ENCODE peak calls at places on chromosome 17, in ten cellular contexts. A is hypothalamus; W is NCI-H1092; B is NCI-H1417; G is adipocyte; H is myocyte; I is nephron progenitor cell; R is cardiac muscle cell; L is stimulated activated CD8-positive, alpha-beta memory T cell treated with anti-CD3 and anti-CD28 coated beads, Interleukin-7, amount 100 ng/mL, for 1 hour; S is omental fat pad. U is an unnamed sample.
A peak's percentile ranks its signal among the peaks of the same experiment; 100 is the strongest.

GRCh38 chr17:17467720-17468119 is 9.1 kb upstream of the MED9 start:
- DNase-seq in H (peak; percentile 80), W (no peak), R (no peak), G (no peak), B (no peak), L (no peak), S (no peak), I (no peak), A (no peak), U (no peak)

GRCh38 chr17:81566461-81567126 is 14.4 kb upstream of the FAAP100 start:
- DNase-seq in S (peak; percentile 65), B (peak; percentile 75), I (no peak), W (peak; percentile 84), R (no peak), L (no peak), G (peak; percentile 95), A (no peak), H (peak; percentile 95), U (no peak)

GRCh38 chr17:18319604-18320256 is 4.6 kb downstream of the SMCR8 start:
- DNase-seq in A (no peak), S (no peak), H (peak; percentile 25), I (peak; percentile 53), L (no peak), G (peak; percentile 70), B (peak; percentile 36), R (peak; percentile 69), W (no peak), U (no peak)

GRCh38 chr17:39908789-39909352 is 9.6 kb downstream of the GSDMB start:
- DNase-seq in H (no peak), B (no peak), W (no peak), I (no peak), L (no peak), S (no peak), R (no peak), G (no peak), A (no peak), U (no peak)

GRCh38 chr17:7587420-7587786 is 2.5 kb downstream of the SOX15 start:
- DNase-seq in H (peak; percentile 98), G (peak; percentile 82), A (no peak), S (no peak), L (no peak), W (no peak), B (no peak), I (no peak), R (no peak), U (no peak)

GRCh38 chr17:33494156-33494555 is 201.1 kb upstream of the ASIC2 start:
- DNase-seq in A (no peak), G (no peak), L (no peak), B (no peak), W (no peak), I (peak; percentile 4), H (no peak), R (no peak), S (no peak), U (no peak)

GRCh38 chr17:57458718-57459285 is 202.5 kb downstream of the MSI2 start:
- DNase-seq in I (no peak), R (no peak), A (no peak), S (no peak), W (no peak), H (no peak), B (peak; percentile 70), G (no peak), L (no peak), U (no peak)

GRCh38 chr17:2468270-2468669 is 43.4 kb downstream of the METTL16 start:
- DNase-seq in I (no peak), H (no peak), B (no peak), L (no peak), R (no peak), A (no peak), S (no peak), G (no peak), W (no peak), U (no peak)

GRCh38 chr17:61118871-61119270 is 280.8 kb upstream of the TBX2 start:
- DNase-seq in G (no peak), A (no peak), I (no peak), L (no peak), S (no peak), R (no peak), B (peak; percentile 4), W (no peak), H (no peak), U (no peak)

GRCh38 chr17:65885484-65885883 is 306.4 kb downstream of the CEP112 start:
- DNase-seq in R (no peak), B (no peak), L (no peak), A (no peak), S (no peak), W (no peak), I (no peak), G (peak; percentile 2), H (no peak), U (no peak)

GRCh38 chr17:62827722-62828498 is 19.8 kb upstream of the MARCHF10 start:
- DNase-seq in A (no peak), H (no peak), L (no peak), I (no peak), G (peak; percentile 30), W (no peak), S (no peak), R (no peak), B (peak; percentile 17), U (no peak)

GRCh38 chr17:77437747-77438146 is 297.0 kb downstream of the SEC14L1 start:
- DNase-seq in H (no peak), G (no peak), I (no peak), B (no peak), A (no peak), R (no peak), L (no peak), W (no peak), S (no peak), U (no peak)

GRCh38 chr17:56819431-56820145 is 14.1 kb downstream of the C17orf67 start:
- DNase-seq in G (peak; percentile 87), H (peak; percentile 78), I (peak; percentile 76), W (peak; percentile 70), B (peak; percentile 87), L (no peak), A (no peak), R (peak; percentile 82), S (peak; percentile 51), U (peak; percentile 40)

GRCh38 chr17:511001-511690 is 158.5 kb upstream of the RPH3AL start:
- DNase-seq in R (no peak), A (no peak), B (no peak), W (no peak), I (no peak), G (peak; percentile 74), S (no peak), H (peak; percentile 90), L (no peak), U (no peak)

GRCh38 chr17:55161935-55162555 is 102.7 kb upstream of the HLF start:
- DNase-seq in A (no peak), R (no peak), W (no peak), H (peak; percentile 44), L (no peak), B (peak; percentile 7), S (no peak), I (no peak), G (peak; percentile 65), U (no peak)

GRCh38 chr17:59355695-59356323 is 24.4 kb downstream of the YPEL2 start:
- DNase-seq in B (no peak), G (no peak), H (no peak), W (no peak), L (no peak), I (no peak), S (no peak), R (no peak), A (no peak), U (no peak)

GRCh38 chr17:68794636-68795503 is 160.3 kb downstream of the ABCA8 start:
- DNase-seq in L (no peak), A (no peak), G (peak; percentile 70), I (no peak), W (no peak), H (peak; percentile 57), R (no peak), B (no peak), S (no peak), U (no peak)

GRCh38 chr17:45171338-45172231 is 9.9 kb downstream of the HEXIM2 start:
- DNase-seq in A (no peak), W (no peak), L (no peak), H (peak; percentile 99), G (peak; percentile 26), B (no peak), S (no peak), R (peak; percentile 54), I (peak; percentile 52), U (no peak)

GRCh38 chr17:72295916-72296315 is 175.1 kb downstream of the SOX9 start:
- DNase-seq in I (no peak), R (no peak), S (no peak), G (no peak), B (no peak), A (no peak), L (no peak), H (no peak), W (no peak), U (no peak)

GRCh38 chr17:5793899-5794298 is 209.6 kb upstream of the NLRP1 start:
- DNase-seq in W (no peak), S (no peak), I (no peak), G (no peak), L (no peak), A (no peak), B (peak; percentile 5), H (peak; percentile 45), R (peak; percentile 51), U (no peak)

GRCh38 chr17:55742272-55743102 is 8.4 kb upstream of the PCTP start:
- DNase-seq in A (no peak), L (no peak), G (no peak), R (no peak), H (no peak), I (no peak), W (no peak), B (no peak), S (no peak), U (no peak)

GRCh38 chr17:34580685-34581445 is 1.5 kb downstream of the TMEM132E start:
- DNase-seq in H (no peak), I (peak; percentile 53), W (no peak), L (no peak), A (no peak), B (peak; percentile 58), S (no peak), G (peak; percentile 28), R (peak; percentile 36), U (no peak)

GRCh38 chr17:22484826-22485225 is 792.5 kb downstream of the KCNJ18 start:
- DNase-seq in G (no peak), W (no peak), S (no peak), R (no peak), L (no peak), B (no peak), H (no peak), I (no peak), A (no peak), U (no peak)

GRCh38 chr17:4101127-4101798 is 41.6 kb downstream of the ZZEF1 start:
- DNase-seq in L (no peak), H (no peak), B (no peak), W (no peak), A (no peak), R (no peak), I (no peak), G (no peak), S (no peak), U (no peak)

GRCh38 chr17:4436846-4437245 is 3.1 kb downstream of the SPNS3 start:
- DNase-seq in B (no peak), I (no peak), L (no peak), G (no peak), H (no peak), A (no peak), R (no peak), W (no peak), S (no peak), U (no peak)

GRCh38 chr17:40309031-40309937 is at the start of gene RARA:
- DNase-seq in B (peak; percentile 24), S (no peak), L (no peak), G (peak; percentile 60), A (no peak), H (no peak), W (peak; percentile 15), R (peak; percentile 68), I (peak; percentile 63), U (no peak)

GRCh38 chr17:59766486-59766885 is 59.0 kb downstream of the VMP1 start:
- DNase-seq in L (no peak), W (no peak), S (no peak), B (no peak), G (peak; percentile 15), R (no peak), H (no peak), A (no peak), I (no peak), U (no peak)

GRCh38 chr17:29788045-29788444 is 142.0 kb downstream of the SSH2 start:
- DNase-seq in S (no peak), L (no peak), R (no peak), H (no peak), B (no peak), W (no peak), A (no peak), I (no peak), G (no peak), U (no peak)

U was measured in effector memory CD4-positive, alpha-beta T cell.